ENCODE peak calls at places on chromosome 10, in four cellular contexts. U is GM12878, W is H1, T is HepG2. K is an unnamed sample. For H3K36me3, the result is how much of the 10 kb centered on the place peaks cover.

GRCh38 chr10:100506596-100507356 is 12.9 kb downstream of the SEC31B start:
- DNase-seq in U (no peak), W (no peak), T (no peak), K (no peak)

GRCh38 chr10:111974325-111974724 is 209.2 kb downstream of the GPAM start:
- DNase-seq in U (no peak), T (no peak), W (no peak), K (no peak)

GRCh38 chr10:126905776-126906703 is 812 bp downstream of the DOCK1 start:
- DNase-seq in W (peak), U (no peak), T (peak), K (no peak)

GRCh38 chr10:14409856-14410458 is 79.2 kb upstream of the FRMD4A start:
- DNase-seq in T (no peak), W (no peak), U (no peak), K (no peak)

GRCh38 chr10:29880856-29881255 is 178.5 kb downstream of the JCAD start:
- DNase-seq in W (no peak), T (no peak), U (no peak), K (no peak)

GRCh38 chr10:100053686-100054460 is 27.8 kb downstream of the CPN1 start:
- DNase-seq in T (no peak), W (no peak), U (no peak), K (no peak)

GRCh38 chr10:57169597-57169996 is 808.5 kb upstream of the ZWINT start:
- DNase-seq in W (no peak), T (no peak), U (no peak), K (no peak)

GRCh38 chr10:14325325-14325955 is 5.3 kb downstream of the FRMD4A start:
- DNase-seq in U (no peak), T (peak), W (peak), K (peak)

GRCh38 chr10:32180354-32181280 is 124.4 kb upstream of the KIF5B start:
- DNase-seq in W (no peak), U (no peak), T (no peak), K (no peak)

GRCh38 chr10:83917519-83918506 is 221.5 kb upstream of the GHITM start:
- DNase-seq in W (no peak), T (peak), U (peak), K (no peak)

GRCh38 chr10:49172204-49173132 is 15.7 kb downstream of the TMEM273 start:
- DNase-seq in U (no peak), T (no peak), W (peak), K (no peak)

GRCh38 chr10:116133641-116134040 is 139.4 kb downstream of the GFRA1 start:
- DNase-seq in U (no peak), W (no peak), T (no peak), K (no peak)
- TF ChIP-seq SUZ12 in U (no peak), W (no peak), T (no peak), K (no peak)

DNA sequence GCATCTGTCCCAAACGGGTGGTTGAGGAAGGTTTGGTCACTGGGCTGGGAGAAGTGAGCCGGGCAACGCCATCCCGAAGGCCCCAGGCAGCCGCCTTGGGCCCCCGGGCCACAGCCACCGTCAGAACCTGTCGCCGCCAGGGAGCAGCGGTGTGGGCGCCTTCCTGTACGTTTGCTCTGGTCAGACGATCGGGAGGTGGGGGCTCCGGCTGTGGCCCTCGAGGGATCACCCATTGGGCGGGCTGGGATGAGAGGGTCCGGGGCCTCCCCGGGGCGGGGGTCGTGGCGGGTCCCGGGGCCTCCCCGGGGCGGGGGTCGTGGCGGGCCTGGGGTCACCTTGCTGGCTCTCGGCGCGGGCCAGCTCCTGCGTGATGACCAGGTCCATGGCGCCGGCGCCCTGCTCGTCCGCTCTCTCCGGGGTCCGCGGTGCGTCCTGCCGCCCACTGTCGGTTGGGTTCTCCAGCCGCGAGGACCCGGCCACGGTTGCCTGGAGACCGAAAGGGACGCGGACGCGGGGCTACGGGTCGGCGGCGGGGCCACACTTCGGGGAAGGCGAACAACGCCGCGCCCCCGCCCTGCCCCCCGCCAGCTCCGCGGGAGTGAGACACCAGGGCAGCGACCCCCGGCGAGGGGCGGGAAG is at the start of gene CFAP46:
- DNase-seq in T (no peak), U (no peak), W (peak), K (no peak)
- H3K4me3 ChIP-seq in T (peak), U (no peak), W (peak), K (peak)

GRCh38 chr10:805635-806305 is 116.3 kb upstream of the DIP2C start:
- DNase-seq in T (no peak), U (no peak), W (peak), K (no peak)

GRCh38 chr10:806451-807162 is 117.1 kb upstream of the DIP2C start:
- DNase-seq in W (no peak), T (no peak), U (no peak), K (no peak)

GRCh38 chr10:809671-810350 is 120.3 kb upstream of the DIP2C start:
- DNase-seq in T (no peak), U (no peak), W (no peak), K (no peak)

GRCh38 chr10:807163-807957 is 117.9 kb upstream of the DIP2C start:
- DNase-seq in U (no peak), T (no peak), W (no peak), K (no peak)

DNA sequence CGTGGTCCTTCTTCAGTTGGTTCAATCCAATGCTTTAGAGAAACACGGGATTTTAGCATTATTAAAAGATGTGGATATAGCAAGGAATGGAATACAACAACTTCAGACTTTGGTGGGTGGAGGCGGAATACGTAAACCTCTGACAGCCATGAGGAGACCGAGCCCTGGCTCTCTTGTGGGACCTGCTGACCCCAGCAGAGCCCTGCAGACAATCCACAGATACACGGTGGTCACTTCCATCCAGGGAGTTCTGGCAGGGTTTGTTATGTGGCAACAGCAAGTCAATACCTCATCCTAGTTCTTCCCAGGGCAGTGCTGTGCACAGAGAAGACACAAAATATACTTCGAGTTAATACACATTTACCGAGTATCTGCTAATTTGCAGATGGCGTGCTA is 118.5 kb upstream of the DIP2C start:
- DNase-seq in U (no peak), T (no peak), W (no peak), K (no peak)
- H3K36me3 ChIP-seq in U (under half), T (half or more), W (under half), K (half or more)

DNA sequence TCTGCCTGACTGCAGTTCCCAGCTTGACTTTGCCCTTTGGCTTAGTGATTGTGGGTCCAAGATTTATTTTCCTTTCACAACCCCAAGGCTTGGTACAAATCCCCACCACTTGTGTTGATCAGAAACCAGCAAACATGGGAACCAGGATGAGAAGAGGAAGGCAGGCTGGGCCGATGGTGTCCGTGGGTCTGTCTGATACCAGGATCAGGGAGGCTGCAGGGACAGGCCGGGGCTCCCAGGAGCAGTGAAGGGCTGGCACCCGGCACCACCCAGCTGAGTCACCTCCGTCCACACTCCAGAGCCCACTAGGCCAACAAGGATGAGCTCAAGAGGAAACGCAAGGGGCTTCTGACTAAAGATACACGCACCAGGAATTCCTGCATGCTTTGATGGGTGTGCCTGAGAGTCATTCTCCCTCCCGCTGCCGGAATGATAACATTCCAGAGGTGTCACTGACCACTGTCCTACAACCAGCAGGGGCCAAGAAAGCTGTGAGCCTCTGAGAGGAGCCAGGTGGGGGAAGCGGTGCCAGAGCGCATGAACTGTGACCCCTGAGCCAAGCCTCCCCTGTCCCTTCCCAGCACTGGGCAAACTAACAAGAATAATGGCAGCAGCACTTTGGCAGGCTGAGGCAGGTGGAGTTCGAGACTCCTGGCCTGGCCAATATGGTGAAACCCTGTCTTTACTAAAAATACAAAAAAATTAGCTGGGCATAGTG is 29.2 kb upstream of the PROSER2 start:
- DNase-seq in W (no peak), U (no peak), T (peak), K (no peak)
- TF ChIP-seq SUZ12 in W (no peak), U (no peak), T (no peak), K (no peak)

DNA sequence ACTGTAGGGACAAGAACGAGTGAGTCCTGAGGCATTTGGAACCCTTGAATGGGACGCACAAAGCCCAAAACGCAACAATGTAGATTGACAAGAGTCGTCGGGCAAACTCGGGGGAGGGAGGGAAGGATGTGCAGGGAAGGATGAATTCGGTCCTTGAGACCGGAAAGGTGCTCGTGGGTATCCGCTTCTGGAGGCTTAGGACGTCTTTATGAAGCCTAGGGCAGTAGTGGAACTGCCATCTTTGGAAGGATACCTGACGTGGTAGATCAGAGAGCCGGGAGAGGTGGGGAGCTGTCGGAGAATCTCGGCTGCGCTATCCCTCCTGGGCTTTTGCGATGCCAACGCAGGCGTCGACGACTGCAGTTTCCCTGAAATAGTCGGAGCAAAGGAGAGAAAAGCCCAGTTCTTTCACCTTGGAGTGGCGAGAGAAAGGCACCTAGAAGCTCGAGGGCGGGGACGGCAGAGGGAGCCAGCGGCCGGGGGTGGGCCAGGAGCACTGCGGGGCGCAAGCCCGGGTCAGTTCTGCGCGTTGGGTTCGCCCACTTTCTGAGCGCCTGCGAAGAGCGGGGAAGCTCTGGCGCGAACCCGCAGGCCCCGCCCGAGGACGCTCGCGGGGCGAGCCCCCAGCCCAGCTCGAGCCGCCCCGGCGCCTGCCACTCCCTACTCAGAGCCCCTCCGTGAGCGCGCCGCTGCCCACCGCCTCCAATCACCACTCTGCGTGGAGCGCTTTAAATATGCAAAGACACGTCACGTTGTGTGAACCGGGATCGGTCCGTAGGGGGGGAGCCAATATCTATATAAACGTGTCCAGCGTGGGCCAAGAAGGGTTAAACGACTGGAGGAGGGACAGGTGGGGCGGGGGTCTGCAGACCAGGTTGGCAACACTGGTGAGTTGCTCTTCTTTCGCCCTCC is at the start of gene CYP26C1:
- DNase-seq in U (no peak), W (no peak), T (no peak), K (no peak)
- H3K4me3 ChIP-seq in U (no peak), W (peak), T (no peak), K (peak)

DNA sequence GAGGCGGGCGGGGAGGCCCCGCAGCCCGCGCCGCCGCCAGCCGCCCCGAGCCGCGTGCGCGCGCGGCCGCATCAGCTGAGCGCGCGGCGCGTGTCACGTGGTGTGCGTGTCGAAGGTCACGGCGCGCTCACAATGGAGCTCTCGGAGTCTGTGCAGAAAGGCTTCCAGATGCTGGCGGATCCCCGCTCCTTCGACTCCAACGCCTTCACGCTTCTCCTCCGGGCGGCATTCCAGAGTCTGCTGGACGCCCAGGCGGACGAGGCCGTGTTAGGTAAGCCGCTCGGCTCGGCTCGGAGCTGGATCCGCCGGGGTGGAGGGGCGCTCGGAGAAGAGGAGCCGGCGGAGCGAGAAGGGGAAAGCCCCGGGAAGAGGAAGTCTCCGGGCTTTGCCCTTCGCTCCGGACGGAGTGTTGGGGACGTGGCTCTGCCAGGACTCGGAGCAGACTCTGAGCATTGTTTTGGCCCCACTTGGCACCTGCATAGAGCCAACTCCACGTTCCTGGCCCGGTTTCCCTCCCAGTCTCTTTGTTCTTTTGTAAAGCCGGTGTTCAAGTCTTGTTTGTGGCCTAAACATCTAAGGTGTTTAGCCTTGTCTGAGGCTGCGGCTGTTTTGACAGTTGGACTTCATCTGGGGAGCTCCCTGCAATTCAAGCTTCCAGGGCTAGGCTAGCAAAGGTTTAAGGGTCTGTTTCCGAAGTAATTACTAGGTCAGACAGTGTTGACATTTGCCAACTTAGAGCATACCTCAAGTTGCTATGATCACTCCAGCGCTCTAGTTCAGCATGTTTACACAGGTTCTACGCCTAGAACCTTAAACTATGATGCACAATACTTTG is at the start of gene COMMD3:
- DNase-seq in W (peak), U (peak), T (peak), K (no peak)
- H3K36me3 ChIP-seq in W (under half), U (under half), T (under half), K (under half)

DNA sequence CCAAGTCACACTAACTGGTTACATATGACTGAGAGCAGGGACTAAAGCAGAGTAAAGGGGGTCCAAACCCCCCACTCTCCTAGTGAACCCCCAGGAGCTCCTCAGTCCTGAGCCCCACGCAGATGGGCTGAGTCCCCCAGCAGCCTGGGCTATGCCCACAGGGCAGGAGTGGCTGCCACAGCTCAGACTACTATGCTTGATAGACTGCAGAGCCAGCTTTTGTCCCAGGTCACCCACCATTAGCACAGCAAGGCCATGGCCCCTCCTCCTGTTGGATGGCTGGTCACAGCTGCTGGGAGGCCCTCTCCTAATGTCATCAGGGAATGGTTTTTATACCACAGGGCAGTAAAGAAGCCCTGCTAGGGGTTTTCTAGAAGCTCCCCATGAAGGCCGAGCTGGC is 46.3 kb upstream of the FGFR2 start:
- DNase-seq in T (no peak), W (no peak), U (no peak), K (no peak)
- TF ChIP-seq SUZ12 in T (no peak), W (no peak), U (no peak), K (no peak)

DNA sequence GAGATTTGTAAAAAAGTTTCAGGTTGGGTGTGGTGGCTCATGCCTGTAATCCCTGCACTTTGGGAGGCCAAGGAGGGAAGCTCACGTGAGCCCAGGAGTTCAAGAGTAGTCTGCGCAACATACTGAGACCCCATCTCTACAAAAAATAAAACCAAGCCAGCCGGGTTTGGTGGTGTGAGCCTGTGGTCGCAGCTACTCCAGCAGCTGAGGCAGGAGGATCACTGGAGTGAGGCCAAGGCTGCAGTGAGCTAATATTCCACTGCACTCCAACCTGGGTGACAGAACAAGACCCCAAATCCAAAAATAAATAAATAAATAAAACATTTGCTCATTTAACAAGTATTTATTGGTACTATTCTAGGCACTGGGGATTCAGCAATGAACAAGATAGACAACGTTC is 1.5 kb upstream of the CHCHD1 start:
- DNase-seq in W (no peak), U (no peak), T (no peak), K (no peak)
- H3K4me3 ChIP-seq in W (no peak), U (peak), T (no peak), K (no peak)

K was measured in NT2/D1.